ENCODE peak calls at places on chromosomes 12 and 14, in eight cellular contexts. W, O, M, R, G, L, E and N are unnamed samples.

GRCh38 chr14:70036665-70037064 is 152.1 kb downstream of the SLC8A3 start:
- DNase-seq in W (no peak), O (no peak), M (no peak), R (no peak), G (no peak), L (no peak), E (no peak), N (no peak)

GRCh38 chr14:103427485-103428443 is 42.5 kb downstream of the MARK3 start:
- DNase-seq in W (peak), O (no peak), M (no peak), R (peak), G (peak), L (peak), E (no peak), N (no peak)

GRCh38 chr12:10607885-10608458 is 5.4 kb downstream of the MAGOHB start:
- DNase-seq in W (no peak), O (no peak), M (no peak), R (no peak), G (peak), L (no peak), E (no peak), N (no peak)

GRCh38 chr14:22007278-22008097 is 333.9 kb upstream of the OR4E1 start:
- DNase-seq in W (no peak), O (no peak), M (no peak), R (no peak), G (no peak), L (no peak), E (no peak), N (no peak)

GRCh38 chr14:94401083-94401482 is 12.7 kb upstream of the SERPINA1 start:
- DNase-seq in W (no peak), O (no peak), M (no peak), R (peak), G (no peak), L (no peak), E (no peak), N (no peak)

GRCh38 chr12:115712676-115713075 is 564.8 kb downstream of the MED13L start:
- DNase-seq in W (no peak), O (no peak), M (no peak), R (no peak), G (no peak), L (no peak), E (no peak), N (no peak)

GRCh38 chr12:62472472-62472871 is 5.8 kb downstream of the MON2 start:
- DNase-seq in W (no peak), O (no peak), M (no peak), R (no peak), G (no peak), L (peak), E (no peak), N (no peak)

GRCh38 chr12:27814411-27814810 is 34.4 kb upstream of the MANSC4 start:
- DNase-seq in W (no peak), O (no peak), M (no peak), R (no peak), G (no peak), L (no peak), E (no peak), N (no peak)

GRCh38 chr12:2876431-2877046 is 435 bp downstream of the FOXM1 start:
- DNase-seq in W (no peak), O (no peak), M (peak), R (no peak), G (peak), L (no peak), E (no peak), N (no peak)

GRCh38 chr12:93573552-93574223 is 1.2 kb downstream of the SOCS2 start:
- DNase-seq in W (no peak), O (no peak), M (no peak), R (no peak), G (no peak), L (no peak), E (no peak), N (no peak)

GRCh38 chr14:74500417-74501134 is 7.0 kb downstream of the ISCA2 start:
- DNase-seq in W (no peak), O (no peak), M (no peak), R (no peak), G (no peak), L (no peak), E (no peak), N (no peak)

GRCh38 chr14:87049886-87050820 is 942.8 kb downstream of the GALC start:
- DNase-seq in W (peak), O (peak), M (no peak), R (peak), G (peak), L (peak), E (no peak), N (peak)

GRCh38 chr12:95837240-95838038 is 21.3 kb upstream of the SNRPF start:
- DNase-seq in W (no peak), O (no peak), M (no peak), R (no peak), G (peak), L (no peak), E (no peak), N (no peak)

GRCh38 chr12:6065131-6065871 is 59.2 kb downstream of the VWF start:
- DNase-seq in W (peak), O (no peak), M (no peak), R (no peak), G (no peak), L (no peak), E (no peak), N (no peak)

GRCh38 chr12:29516431-29516875 is 19.0 kb upstream of the OVCH1 start:
- DNase-seq in W (no peak), O (no peak), M (no peak), R (peak), G (no peak), L (peak), E (no peak), N (no peak)

GRCh38 chr12:3190101-3190500 is 112.9 kb downstream of the TSPAN9 start:
- DNase-seq in W (no peak), O (no peak), M (no peak), R (no peak), G (no peak), L (no peak), E (no peak), N (no peak)

GRCh38 chr12:68831751-68832503 is 23.9 kb downstream of the MDM2 start:
- DNase-seq in W (no peak), O (no peak), M (no peak), R (no peak), G (no peak), L (no peak), E (no peak), N (no peak)

GRCh38 chr12:97394657-97395056 is 67.9 kb upstream of the RMST start:
- DNase-seq in W (no peak), O (no peak), M (no peak), R (no peak), G (no peak), L (no peak), E (no peak), N (no peak)

GRCh38 chr12:118193958-118194357 is 58.0 kb downstream of the PEBP1 start:
- DNase-seq in W (no peak), O (no peak), M (no peak), R (no peak), G (no peak), L (no peak), E (no peak), N (no peak)

GRCh38 chr12:51922762-51923505 is 15.6 kb downstream of the ACVRL1 start:
- DNase-seq in W (no peak), O (peak), M (no peak), R (no peak), G (no peak), L (peak), E (peak), N (no peak)

GRCh38 chr12:123083661-123084571 is 67.0 kb downstream of the PITPNM2 start:
- DNase-seq in W (no peak), O (no peak), M (peak), R (no peak), G (no peak), L (no peak), E (no peak), N (no peak)

GRCh38 chr12:2997989-2998670 is 38.9 kb downstream of the TEAD4 start:
- DNase-seq in W (no peak), O (no peak), M (no peak), R (no peak), G (no peak), L (no peak), E (no peak), N (no peak)

GRCh38 chr12:32561931-32562341 is 117.2 kb upstream of the DNM1L start:
- DNase-seq in W (no peak), O (no peak), M (no peak), R (no peak), G (no peak), L (peak), E (no peak), N (no peak)

GRCh38 chr14:67806228-67806627 is 10.2 kb downstream of the ZFYVE26 start:
- DNase-seq in W (no peak), O (peak), M (no peak), R (no peak), G (peak), L (peak), E (no peak), N (no peak)

GRCh38 chr12:29578070-29578469 is 80.6 kb upstream of the OVCH1 start:
- DNase-seq in W (no peak), O (no peak), M (no peak), R (no peak), G (no peak), L (no peak), E (no peak), N (no peak)

GRCh38 chr12:56878010-56878339 is 56.2 kb downstream of the SDR9C7 start:
- DNase-seq in W (no peak), O (no peak), M (no peak), R (no peak), G (peak), L (no peak), E (no peak), N (no peak)

GRCh38 chr12:122538496-122538895 is 11.4 kb downstream of the KNTC1 start:
- DNase-seq in W (no peak), O (no peak), M (no peak), R (no peak), G (no peak), L (no peak), E (no peak), N (no peak)

GRCh38 chr12:121796855-121797751 is 3.6 kb upstream of the RHOF start:
- DNase-seq in W (peak), O (no peak), M (no peak), R (peak), G (no peak), L (no peak), E (peak), N (no peak)

GRCh38 chr12:19694627-19695026 is 255.3 kb downstream of the AEBP2 start:
- DNase-seq in W (no peak), O (no peak), M (no peak), R (no peak), G (no peak), L (no peak), E (no peak), N (no peak)

DNA sequence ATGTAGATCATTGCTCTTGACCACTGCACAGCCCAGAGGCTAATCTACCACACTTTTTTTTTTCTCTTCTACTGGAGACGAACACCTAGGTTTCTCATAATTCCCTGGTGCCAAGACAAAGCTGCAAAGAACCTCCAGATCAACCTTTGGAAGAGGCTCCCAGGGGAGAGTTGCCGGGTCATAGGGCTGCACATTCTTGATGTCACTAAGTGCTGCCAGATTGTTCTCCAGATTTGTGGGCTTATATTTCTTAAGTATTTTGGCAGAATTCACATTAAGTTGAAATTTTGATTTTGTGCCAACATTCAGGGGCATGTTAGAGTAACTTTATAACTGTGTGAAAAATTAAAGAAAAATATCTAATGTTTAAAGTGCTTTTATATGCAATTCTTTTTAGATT is 13.5 kb upstream of the PDZRN4 start:
- DNase-seq in W (no peak), O (no peak), M (no peak), R (no peak), G (no peak), L (no peak), E (no peak), N (no peak)
- TF ChIP-seq CTCF in W (no peak), O (no peak), M (no peak), R (no peak), G (no peak), L (no peak), E (no peak), N (no peak)

GRCh38 chr12:111150476-111150875 is 218.4 kb downstream of the PHETA1 start:
- DNase-seq in W (no peak), O (no peak), M (no peak), R (no peak), G (no peak), L (no peak), E (no peak), N (no peak)

GRCh38 chr12:111151441-111151840 is 217.5 kb downstream of the PHETA1 start:
- DNase-seq in W (no peak), O (no peak), M (no peak), R (no peak), G (no peak), L (no peak), E (no peak), N (no peak)

GRCh38 chr12:111150894-111151293 is 218.0 kb downstream of the PHETA1 start:
- DNase-seq in W (no peak), O (no peak), M (no peak), R (no peak), G (no peak), L (no peak), E (no peak), N (no peak)

GRCh38 chr12:111148005-111148404 is 220.9 kb downstream of the PHETA1 start:
- DNase-seq in W (no peak), O (no peak), M (no peak), R (no peak), G (no peak), L (no peak), E (no peak), N (no peak)

DNA sequence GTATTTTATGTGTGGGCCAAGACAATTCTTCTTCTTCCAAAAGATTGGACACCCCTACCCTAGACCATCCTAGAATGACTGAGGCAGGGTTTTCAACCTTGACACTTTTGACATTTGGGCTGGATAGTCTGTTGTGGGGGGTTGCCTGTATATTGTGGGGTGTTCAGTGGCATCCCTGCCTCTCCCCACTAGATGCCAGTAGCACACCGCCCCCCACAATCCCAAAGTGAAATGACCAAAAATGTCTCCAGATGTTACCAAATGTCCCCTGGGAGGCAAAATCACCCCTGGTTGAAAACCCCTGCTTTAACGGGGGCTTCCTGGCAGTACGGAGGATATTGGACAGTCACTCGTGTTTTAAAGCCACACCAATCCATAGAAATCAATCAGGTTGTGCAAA is 219.6 kb downstream of the PHETA1 start:
- DNase-seq in W (no peak), O (no peak), M (no peak), R (no peak), G (no peak), L (no peak), E (no peak), N (no peak)
- TF ChIP-seq CTCF in W (no peak), O (no peak), M (peak), R (no peak), G (peak), L (no peak), E (no peak), N (no peak)

DNA sequence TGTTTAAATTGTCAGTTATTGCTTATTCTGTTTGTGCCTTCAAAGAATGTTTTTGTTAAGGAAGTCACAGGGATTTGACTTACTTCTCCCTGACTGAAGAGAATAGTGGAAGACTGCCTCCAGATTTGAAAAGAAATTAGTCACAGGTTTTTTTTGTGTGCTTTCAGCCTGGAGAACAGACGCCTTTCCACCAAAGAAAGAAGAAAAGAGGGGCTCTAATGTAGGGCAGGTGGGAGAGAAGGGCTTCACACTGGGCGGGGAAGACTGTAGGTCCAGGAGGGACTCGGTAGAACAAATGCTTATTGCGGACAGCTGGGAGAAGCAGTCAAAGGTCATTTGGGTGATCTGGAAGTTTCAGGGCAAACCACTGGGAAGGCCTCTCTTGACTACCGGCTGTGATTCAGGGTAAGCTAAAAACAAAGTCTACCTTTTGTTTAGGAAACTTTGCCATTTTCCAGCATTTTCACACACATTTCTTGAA is 76.8 kb downstream of the SAMD4A start:
- DNase-seq in W (no peak), O (no peak), M (no peak), R (no peak), G (no peak), L (no peak), E (no peak), N (no peak)
- TF ChIP-seq CTCF in W (no peak), O (no peak), M (no peak), R (no peak), G (no peak), L (no peak), E (no peak), N (no peak)

GRCh38 chr12:128531153-128531552 is 264.2 kb downstream of the TMEM132C start:
- DNase-seq in W (no peak), O (no peak), M (no peak), R (no peak), G (peak), L (no peak), E (no peak), N (no peak)
- TF ChIP-seq CTCF in W (no peak), O (no peak), M (peak), R (no peak), G (peak), L (no peak), E (no peak), N (no peak)

GRCh38 chr14:82047777-82048470 is 514.3 kb upstream of the SEL1L start:
- DNase-seq in W (no peak), O (no peak), M (no peak), R (no peak), G (no peak), L (no peak), E (no peak), N (no peak)

GRCh38 chr14:82046512-82047226 is 513.0 kb upstream of the SEL1L start:
- DNase-seq in W (no peak), O (no peak), M (no peak), R (no peak), G (no peak), L (no peak), E (no peak), N (no peak)

DNA sequence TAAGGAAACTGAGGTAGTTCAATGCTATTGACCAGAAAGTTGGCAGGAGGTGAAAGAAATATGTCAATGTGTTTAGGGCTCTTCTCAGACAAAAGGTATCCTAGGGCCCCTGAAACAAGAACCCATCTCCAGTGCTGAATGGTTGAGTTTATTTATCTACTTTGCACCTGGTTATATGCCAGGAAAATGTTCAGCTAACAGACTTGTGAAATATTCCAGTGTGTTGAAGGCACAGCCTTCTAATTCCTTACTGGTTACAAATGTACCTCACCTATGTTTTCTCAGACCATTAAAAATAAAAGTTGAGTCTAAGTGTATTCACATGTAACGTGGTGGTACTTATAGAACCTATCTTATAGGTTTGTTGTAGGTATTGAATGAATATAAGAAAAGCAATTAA is 511.7 kb upstream of the SEL1L start:
- DNase-seq in W (no peak), O (no peak), M (no peak), R (no peak), G (no peak), L (no peak), E (no peak), N (no peak)
- TF ChIP-seq CTCF in W (no peak), O (no peak), M (no peak), R (no peak), G (no peak), L (no peak), E (no peak), N (no peak)

GRCh38 chr12:79119796-79120195 is 255.2 kb downstream of the SYT1 start:
- DNase-seq in W (no peak), O (no peak), M (no peak), R (no peak), G (peak), L (no peak), E (no peak), N (no peak)
- TF ChIP-seq CTCF in W (no peak), O (no peak), M (no peak), R (peak), G (peak), L (no peak), E (no peak), N (no peak)